ENCODE peak calls at places on chromosome 2, in nine cellular contexts. One of them, this sample, is unnamed. For H3K9me3, the result is how much of the 10 kb centered on the place peaks cover.

GRCh38 chr2:25042321-25043240 is 705 bp downstream of the EFR3B start:
- DNase-seq in uterus: no peak
- DNase-seq in cardiac muscle cell: peak
- DNase-seq in endodermal cell: peak
- DNase-seq in ovary: peak
- DNase-seq in CD8-positive, alpha-beta memory T cell: peak
- DNase-seq in right cardiac atrium: peak
- DNase-seq in left lung: peak
- DNase-seq in pancreas: peak
- DNase-seq in this sample: peak

GRCh38 chr2:234300932-234301823 is 195.7 kb downstream of the ARL4C start:
- DNase-seq in uterus: no peak
- DNase-seq in cardiac muscle cell: no peak
- DNase-seq in endodermal cell: no peak
- DNase-seq in ovary: no peak
- DNase-seq in CD8-positive, alpha-beta memory T cell: peak
- DNase-seq in right cardiac atrium: no peak
- DNase-seq in left lung: no peak
- DNase-seq in pancreas: no peak
- DNase-seq in this sample: no peak

GRCh38 chr2:214075446-214075845 is 335.4 kb upstream of the VWC2L start:
- DNase-seq in uterus: no peak
- DNase-seq in cardiac muscle cell: peak
- DNase-seq in endodermal cell: no peak
- DNase-seq in ovary: no peak
- DNase-seq in CD8-positive, alpha-beta memory T cell: no peak
- DNase-seq in right cardiac atrium: no peak
- DNase-seq in left lung: no peak
- DNase-seq in pancreas: no peak
- DNase-seq in this sample: no peak

GRCh38 chr2:226911932-226912331 is 76.1 kb downstream of the RHBDD1 start:
- DNase-seq in uterus: no peak
- DNase-seq in cardiac muscle cell: peak
- DNase-seq in endodermal cell: no peak
- DNase-seq in ovary: no peak
- DNase-seq in CD8-positive, alpha-beta memory T cell: no peak
- DNase-seq in right cardiac atrium: no peak
- DNase-seq in left lung: no peak
- DNase-seq in pancreas: no peak
- DNase-seq in this sample: peak

GRCh38 chr2:101704816-101705565 is 7.5 kb downstream of the MAP4K4 start:
- DNase-seq in uterus: no peak
- DNase-seq in cardiac muscle cell: peak
- DNase-seq in endodermal cell: no peak
- DNase-seq in ovary: no peak
- DNase-seq in CD8-positive, alpha-beta memory T cell: no peak
- DNase-seq in right cardiac atrium: no peak
- DNase-seq in left lung: no peak
- DNase-seq in pancreas: no peak
- DNase-seq in this sample: peak

GRCh38 chr2:96151595-96152300 is 6.5 kb upstream of the DUSP2 start:
- DNase-seq in uterus: no peak
- DNase-seq in cardiac muscle cell: no peak
- DNase-seq in endodermal cell: no peak
- DNase-seq in ovary: no peak
- DNase-seq in CD8-positive, alpha-beta memory T cell: no peak
- DNase-seq in right cardiac atrium: no peak
- DNase-seq in left lung: peak
- DNase-seq in pancreas: no peak
- DNase-seq in this sample: no peak

GRCh38 chr2:46161921-46162320 is 135.3 kb upstream of the EPAS1 start:
- DNase-seq in uterus: no peak
- DNase-seq in cardiac muscle cell: no peak
- DNase-seq in endodermal cell: peak
- DNase-seq in ovary: no peak
- DNase-seq in CD8-positive, alpha-beta memory T cell: no peak
- DNase-seq in right cardiac atrium: no peak
- DNase-seq in left lung: no peak
- DNase-seq in pancreas: no peak
- DNase-seq in this sample: no peak

GRCh38 chr2:179954026-179954425 is 53.1 kb downstream of the CWC22 start:
- DNase-seq in uterus: no peak
- DNase-seq in cardiac muscle cell: no peak
- DNase-seq in endodermal cell: no peak
- DNase-seq in ovary: no peak
- DNase-seq in CD8-positive, alpha-beta memory T cell: no peak
- DNase-seq in right cardiac atrium: no peak
- DNase-seq in left lung: no peak
- DNase-seq in pancreas: no peak
- DNase-seq in this sample: no peak

GRCh38 chr2:160005908-160006307 is 56.5 kb downstream of the PLA2R1 start:
- DNase-seq in uterus: no peak
- DNase-seq in cardiac muscle cell: no peak
- DNase-seq in endodermal cell: no peak
- DNase-seq in ovary: no peak
- DNase-seq in CD8-positive, alpha-beta memory T cell: no peak
- DNase-seq in right cardiac atrium: no peak
- DNase-seq in left lung: no peak
- DNase-seq in pancreas: no peak
- DNase-seq in this sample: no peak

GRCh38 chr2:9984217-9984739 is 32.8 kb downstream of the GRHL1 start:
- DNase-seq in uterus: no peak
- DNase-seq in cardiac muscle cell: peak
- DNase-seq in endodermal cell: no peak
- DNase-seq in ovary: peak
- DNase-seq in CD8-positive, alpha-beta memory T cell: peak
- DNase-seq in right cardiac atrium: no peak
- DNase-seq in left lung: no peak
- DNase-seq in pancreas: no peak
- DNase-seq in this sample: peak

GRCh38 chr2:11056614-11057013 is 98.7 kb upstream of the SLC66A3 start:
- DNase-seq in uterus: no peak
- DNase-seq in cardiac muscle cell: peak
- DNase-seq in endodermal cell: no peak
- DNase-seq in ovary: no peak
- DNase-seq in CD8-positive, alpha-beta memory T cell: no peak
- DNase-seq in right cardiac atrium: no peak
- DNase-seq in left lung: no peak
- DNase-seq in pancreas: no peak
- DNase-seq in this sample: peak

GRCh38 chr2:209425082-209426071 is 1.5 kb downstream of the MAP2 start:
- DNase-seq in uterus: no peak
- DNase-seq in cardiac muscle cell: peak
- DNase-seq in endodermal cell: peak
- DNase-seq in ovary: no peak
- DNase-seq in CD8-positive, alpha-beta memory T cell: no peak
- DNase-seq in right cardiac atrium: no peak
- DNase-seq in left lung: no peak
- DNase-seq in pancreas: peak
- DNase-seq in this sample: peak
- H3K27ac ChIP-seq in uterus: no peak
- H3K27ac ChIP-seq in cardiac muscle cell: no peak
- H3K27ac ChIP-seq in endodermal cell: peak
- H3K27ac ChIP-seq in ovary: no peak
- H3K27ac ChIP-seq in CD8-positive, alpha-beta memory T cell: no peak
- H3K27ac ChIP-seq in right cardiac atrium: no peak
- H3K27ac ChIP-seq in left lung: peak
- H3K27ac ChIP-seq in pancreas: peak
- H3K27ac ChIP-seq in this sample: no peak

GRCh38 chr2:199874209-199874608 is 23.2 kb upstream of the FTCDNL1 start:
- DNase-seq in uterus: no peak
- DNase-seq in cardiac muscle cell: no peak
- DNase-seq in endodermal cell: no peak
- DNase-seq in ovary: no peak
- DNase-seq in CD8-positive, alpha-beta memory T cell: no peak
- DNase-seq in right cardiac atrium: no peak
- DNase-seq in left lung: no peak
- DNase-seq in pancreas: no peak
- DNase-seq in this sample: no peak

GRCh38 chr2:199870581-199870980 is 19.6 kb upstream of the FTCDNL1 start:
- DNase-seq in uterus: no peak
- DNase-seq in cardiac muscle cell: no peak
- DNase-seq in endodermal cell: no peak
- DNase-seq in ovary: no peak
- DNase-seq in CD8-positive, alpha-beta memory T cell: no peak
- DNase-seq in right cardiac atrium: no peak
- DNase-seq in left lung: no peak
- DNase-seq in pancreas: no peak
- DNase-seq in this sample: no peak

GRCh38 chr2:199869653-199870052 is 18.7 kb upstream of the FTCDNL1 start:
- DNase-seq in uterus: no peak
- DNase-seq in cardiac muscle cell: no peak
- DNase-seq in endodermal cell: no peak
- DNase-seq in ovary: no peak
- DNase-seq in CD8-positive, alpha-beta memory T cell: no peak
- DNase-seq in right cardiac atrium: no peak
- DNase-seq in left lung: no peak
- DNase-seq in pancreas: no peak
- DNase-seq in this sample: no peak

DNA sequence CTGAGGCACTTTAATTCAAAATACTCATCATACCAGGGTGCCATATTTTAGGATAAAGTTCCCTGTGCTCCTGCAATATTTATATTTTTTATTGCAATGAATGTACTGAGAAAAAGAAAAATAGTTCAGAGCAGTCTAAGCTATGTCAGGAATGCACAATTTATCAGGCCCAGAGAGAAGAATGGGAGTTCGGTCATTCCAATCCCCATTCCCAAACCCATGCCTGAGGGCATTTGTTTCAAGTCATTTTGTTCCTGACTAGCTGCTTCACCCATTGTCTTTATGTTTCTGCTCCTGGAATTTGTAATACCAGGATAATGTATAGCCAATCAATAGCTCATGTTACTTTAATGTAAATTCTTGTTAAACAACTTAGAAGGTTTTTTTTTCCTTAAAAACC is 24.4 kb upstream of the FTCDNL1 start:
- DNase-seq in uterus: no peak
- DNase-seq in cardiac muscle cell: no peak
- DNase-seq in endodermal cell: no peak
- DNase-seq in ovary: no peak
- DNase-seq in CD8-positive, alpha-beta memory T cell: no peak
- DNase-seq in right cardiac atrium: no peak
- DNase-seq in left lung: no peak
- DNase-seq in pancreas: no peak
- DNase-seq in this sample: peak
- H3K9me3 ChIP-seq in uterus: under half
- H3K9me3 ChIP-seq in cardiac muscle cell: under half
- H3K9me3 ChIP-seq in endodermal cell: under half
- H3K9me3 ChIP-seq in ovary: under half
- H3K9me3 ChIP-seq in CD8-positive, alpha-beta memory T cell: under half
- H3K9me3 ChIP-seq in right cardiac atrium: under half
- H3K9me3 ChIP-seq in left lung: under half
- H3K9me3 ChIP-seq in pancreas: under half
- H3K9me3 ChIP-seq in this sample: under half

GRCh38 chr2:240453461-240454030 is 18.1 kb downstream of the GPC1 start:
- DNase-seq in uterus: no peak
- DNase-seq in cardiac muscle cell: no peak
- DNase-seq in endodermal cell: no peak
- DNase-seq in ovary: peak
- DNase-seq in CD8-positive, alpha-beta memory T cell: no peak
- DNase-seq in right cardiac atrium: peak
- DNase-seq in left lung: no peak
- DNase-seq in pancreas: no peak
- DNase-seq in this sample: no peak

GRCh38 chr2:240456607-240457222 is 21.3 kb downstream of the GPC1 start:
- DNase-seq in uterus: no peak
- DNase-seq in cardiac muscle cell: no peak
- DNase-seq in endodermal cell: no peak
- DNase-seq in ovary: no peak
- DNase-seq in CD8-positive, alpha-beta memory T cell: no peak
- DNase-seq in right cardiac atrium: peak
- DNase-seq in left lung: no peak
- DNase-seq in pancreas: no peak
- DNase-seq in this sample: no peak

GRCh38 chr2:240454031-240454901 is 18.8 kb downstream of the GPC1 start:
- DNase-seq in uterus: no peak
- DNase-seq in cardiac muscle cell: no peak
- DNase-seq in endodermal cell: peak
- DNase-seq in ovary: no peak
- DNase-seq in CD8-positive, alpha-beta memory T cell: no peak
- DNase-seq in right cardiac atrium: peak
- DNase-seq in left lung: no peak
- DNase-seq in pancreas: no peak
- DNase-seq in this sample: no peak

GRCh38 chr2:240455719-240456606 is 20.5 kb downstream of the GPC1 start:
- DNase-seq in uterus: no peak
- DNase-seq in cardiac muscle cell: no peak
- DNase-seq in endodermal cell: peak
- DNase-seq in ovary: peak
- DNase-seq in CD8-positive, alpha-beta memory T cell: no peak
- DNase-seq in right cardiac atrium: peak
- DNase-seq in left lung: no peak
- DNase-seq in pancreas: no peak
- DNase-seq in this sample: no peak

GRCh38 chr2:240455227-240455718 is 19.8 kb downstream of the GPC1 start:
- DNase-seq in uterus: no peak
- DNase-seq in cardiac muscle cell: no peak
- DNase-seq in endodermal cell: no peak
- DNase-seq in ovary: no peak
- DNase-seq in CD8-positive, alpha-beta memory T cell: no peak
- DNase-seq in right cardiac atrium: peak
- DNase-seq in left lung: no peak
- DNase-seq in pancreas: no peak
- DNase-seq in this sample: no peak
- H3K4me3 ChIP-seq in uterus: no peak
- H3K4me3 ChIP-seq in cardiac muscle cell: no peak
- H3K4me3 ChIP-seq in endodermal cell: no peak
- H3K4me3 ChIP-seq in ovary: no peak
- H3K4me3 ChIP-seq in CD8-positive, alpha-beta memory T cell: no peak
- H3K4me3 ChIP-seq in right cardiac atrium: no peak
- H3K4me3 ChIP-seq in left lung: no peak
- H3K4me3 ChIP-seq in pancreas: no peak
- H3K4me3 ChIP-seq in this sample: no peak

GRCh38 chr2:235856820-235857185 is 311.4 kb downstream of the GBX2 start:
- DNase-seq in uterus: no peak
- DNase-seq in cardiac muscle cell: no peak
- DNase-seq in endodermal cell: no peak
- DNase-seq in ovary: no peak
- DNase-seq in CD8-positive, alpha-beta memory T cell: no peak
- DNase-seq in right cardiac atrium: no peak
- DNase-seq in left lung: no peak
- DNase-seq in pancreas: no peak
- DNase-seq in this sample: no peak

GRCh38 chr2:235854276-235854675 is 313.9 kb downstream of the GBX2 start:
- DNase-seq in uterus: no peak
- DNase-seq in cardiac muscle cell: no peak
- DNase-seq in endodermal cell: no peak
- DNase-seq in ovary: no peak
- DNase-seq in CD8-positive, alpha-beta memory T cell: no peak
- DNase-seq in right cardiac atrium: no peak
- DNase-seq in left lung: no peak
- DNase-seq in pancreas: no peak
- DNase-seq in this sample: no peak

GRCh38 chr2:235852528-235852920 is 315.7 kb downstream of the GBX2 start:
- DNase-seq in uterus: no peak
- DNase-seq in cardiac muscle cell: no peak
- DNase-seq in endodermal cell: no peak
- DNase-seq in ovary: no peak
- DNase-seq in CD8-positive, alpha-beta memory T cell: no peak
- DNase-seq in right cardiac atrium: no peak
- DNase-seq in left lung: no peak
- DNase-seq in pancreas: no peak
- DNase-seq in this sample: no peak

GRCh38 chr2:235856151-235856819 is 311.9 kb downstream of the GBX2 start:
- DNase-seq in uterus: no peak
- DNase-seq in cardiac muscle cell: no peak
- DNase-seq in endodermal cell: no peak
- DNase-seq in ovary: no peak
- DNase-seq in CD8-positive, alpha-beta memory T cell: no peak
- DNase-seq in right cardiac atrium: no peak
- DNase-seq in left lung: no peak
- DNase-seq in pancreas: no peak
- DNase-seq in this sample: peak

GRCh38 chr2:235855011-235855410 is 313.2 kb downstream of the GBX2 start:
- DNase-seq in uterus: no peak
- DNase-seq in cardiac muscle cell: no peak
- DNase-seq in endodermal cell: no peak
- DNase-seq in ovary: no peak
- DNase-seq in CD8-positive, alpha-beta memory T cell: no peak
- DNase-seq in right cardiac atrium: no peak
- DNase-seq in left lung: no peak
- DNase-seq in pancreas: no peak
- DNase-seq in this sample: no peak
- H3K27ac ChIP-seq in uterus: no peak
- H3K27ac ChIP-seq in cardiac muscle cell: peak
- H3K27ac ChIP-seq in endodermal cell: no peak
- H3K27ac ChIP-seq in ovary: no peak
- H3K27ac ChIP-seq in CD8-positive, alpha-beta memory T cell: no peak
- H3K27ac ChIP-seq in right cardiac atrium: no peak
- H3K27ac ChIP-seq in left lung: no peak
- H3K27ac ChIP-seq in pancreas: no peak
- H3K27ac ChIP-seq in this sample: no peak